ENCODE peak calls at places on chromosomes 2 and 18, in ten cellular contexts. Y is lung, Q is epithelial cell of esophagus, V is hepatocyte, U is WERI-Rb-1, W is astrocyte of the spinal cord, H is cardiac muscle cell, G is left lung, S is IMR-90, D is tibial artery. T is an unnamed sample.

GRCh38 chr2:241659150-241659739 is 21.8 kb downstream of the ATG4B start:
- DNase-seq in W (peak; percentile 81), G (no peak), U (peak; percentile 66), Q (peak; percentile 75), H (peak; percentile 85), V (peak; percentile 74), Y (peak; percentile 39), S (peak; percentile 73), D (no peak), T (no peak)

GRCh38 chr2:74576830-74577229 is 22.3 kb downstream of the DOK1 start:
- DNase-seq in D (peak; percentile 72), V (no peak), S (peak; percentile 90), U (no peak), H (peak; percentile 88), G (peak; percentile 51), W (peak; percentile 48), Q (peak; percentile 28), Y (no peak), T (no peak)

GRCh38 chr2:144529841-144530240 is 9.9 kb upstream of the ZEB2 start:
- DNase-seq in V (no peak), Y (no peak), Q (peak; percentile 8), S (no peak), D (peak; percentile 70), H (peak; percentile 8), G (no peak), W (no peak), U (no peak), T (no peak)

GRCh38 chr2:24958411-24958935 is 13.3 kb downstream of the DNAJC27 start:
- DNase-seq in U (no peak), S (no peak), W (no peak), Y (no peak), V (no peak), D (no peak), Q (no peak), H (no peak), G (no peak), T (no peak)

GRCh38 chr2:98875746-98876145 is 60.3 kb downstream of the CRACDL start:
- DNase-seq in D (no peak), Y (no peak), H (no peak), Q (no peak), G (no peak), U (no peak), S (no peak), V (no peak), W (no peak), T (no peak)

GRCh38 chr18:49898421-49898820 is 85.1 kb upstream of the ACAA2 start:
- DNase-seq in S (peak; percentile 69), Q (peak; percentile 81), D (no peak), G (peak; percentile 42), V (peak; percentile 84), Y (peak; percentile 53), H (peak; percentile 89), W (peak; percentile 78), U (no peak), T (no peak)

GRCh38 chr2:61620244-61621159 is 82.3 kb upstream of the XPO1 start:
- DNase-seq in D (peak; percentile 13), G (no peak), V (peak; percentile 63), Y (no peak), S (peak; percentile 88), Q (peak; percentile 94), U (no peak), W (peak; percentile 90), H (peak; percentile 74), T (no peak)

GRCh38 chr18:63575680-63576079 is 11.5 kb upstream of the SERPINB13 start:
- DNase-seq in Q (peak; percentile 78), Y (no peak), S (no peak), W (no peak), G (no peak), U (no peak), D (no peak), V (no peak), H (peak; percentile 1), T (no peak)

GRCh38 chr2:223204537-223204936 is 152.5 kb downstream of the KCNE4 start:
- DNase-seq in U (no peak), G (no peak), W (no peak), S (no peak), Y (no peak), H (no peak), V (no peak), D (no peak), Q (no peak), T (no peak)

GRCh38 chr2:68589963-68590362 is 53.4 kb upstream of the PROKR1 start:
- DNase-seq in Y (no peak), V (no peak), Q (no peak), G (no peak), S (no peak), D (no peak), U (no peak), W (no peak), H (peak; percentile 36), T (no peak)

GRCh38 chr18:50973367-50974126 is 5.7 kb downstream of the ELAC1 start:
- DNase-seq in W (peak; percentile 20), G (no peak), S (peak; percentile 79), V (peak; percentile 61), D (no peak), Q (peak; percentile 93), Y (no peak), U (no peak), H (peak; percentile 50), T (no peak)

GRCh38 chr2:47274054-47274779 is 119.1 kb upstream of the STPG4 start:
- DNase-seq in U (no peak), G (no peak), V (peak; percentile 46), W (peak; percentile 72), D (no peak), Y (no peak), H (peak; percentile 56), Q (peak; percentile 59), S (peak; percentile 94), T (no peak)

GRCh38 chr2:36356990-36357505 is 1.5 kb downstream of the CRIM1 start:
- DNase-seq in V (peak; percentile 61), Q (peak; percentile 67), W (no peak), S (peak; percentile 50), U (peak; percentile 50), Y (peak; percentile 34), G (no peak), D (no peak), H (no peak), T (no peak)

GRCh38 chr2:171523969-171524401 is 1.7 kb downstream of the CYBRD1 start:
- DNase-seq in U (no peak), Y (peak; percentile 44), D (no peak), S (peak; percentile 25), Q (peak; percentile 88), W (no peak), H (peak; percentile 48), G (peak; percentile 37), V (peak; percentile 13), T (no peak)

GRCh38 chr2:130976591-130977237 is 116.5 kb downstream of the FAM168B start:
- DNase-seq in D (no peak), G (no peak), Y (no peak), S (no peak), U (no peak), W (no peak), V (no peak), H (no peak), Q (no peak), T (no peak)

GRCh38 chr2:130967020-130967495 is 126.2 kb downstream of the FAM168B start:
- DNase-seq in V (no peak), H (no peak), U (no peak), D (no peak), S (no peak), Y (no peak), Q (no peak), W (no peak), G (no peak), T (no peak)

GRCh38 chr2:130977461-130978050 is 115.7 kb downstream of the FAM168B start:
- DNase-seq in H (no peak), U (no peak), Q (no peak), Y (no peak), G (no peak), S (no peak), D (no peak), W (no peak), V (no peak), T (no peak)

GRCh38 chr2:130975729-130976128 is 117.5 kb downstream of the FAM168B start:
- DNase-seq in H (no peak), U (no peak), G (no peak), W (no peak), S (no peak), V (no peak), Q (no peak), D (no peak), Y (no peak), T (no peak)

DNA sequence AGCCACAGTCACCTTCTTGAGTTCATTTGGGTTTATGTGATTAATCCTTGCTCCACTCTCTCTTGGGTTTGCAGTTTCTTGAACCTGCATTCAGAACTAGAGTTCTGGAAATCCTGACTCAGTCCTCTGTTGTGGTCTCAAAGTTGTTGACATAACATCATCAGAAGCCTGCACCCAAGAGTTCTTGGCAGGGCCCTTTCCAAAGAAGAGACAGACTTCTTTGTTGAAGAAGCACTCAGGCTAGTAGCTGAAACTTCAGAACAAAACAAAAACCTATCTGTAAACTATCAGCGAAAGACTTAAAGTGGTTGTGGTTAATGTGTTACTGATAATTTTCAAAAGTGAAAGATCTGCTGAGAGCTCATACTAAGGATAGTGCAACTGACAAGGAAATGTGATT is 120.8 kb downstream of the FAM168B start:
- DNase-seq in Y (no peak), Q (peak; percentile 21), V (no peak), U (no peak), S (no peak), D (no peak), H (peak; percentile 22), G (no peak), W (peak; percentile 30), T (no peak)
- H3K4me3 ChIP-seq in Y (no peak overlapping the region), Q (no peak overlapping the region), V (no peak overlapping the region), U (no peak overlapping the region), S (no peak overlapping the region), D (no peak overlapping the region), H (no peak overlapping the region), G (no peak overlapping the region), W (no peak overlapping the region), T (no peak overlapping the region)

GRCh38 chr2:14633031-14633430 is 514 bp downstream of the LRATD1 start:
- DNase-seq in Y (no peak), Q (peak; percentile 21), S (no peak), U (peak; percentile 21), D (no peak), H (no peak), W (no peak), V (peak; percentile 13), G (no peak), T (no peak)
- H3K4me3 ChIP-seq in Y (peak overlapping the region; percentile 38), Q (peak overlapping the region; percentile 95), S (peak overlapping the region; percentile 34), U (peak overlapping the region; percentile 71), D (peak overlapping the region; percentile 46), H (peak overlapping the region; percentile 36), W (peak overlapping the region; percentile 55), V (peak overlapping the region; percentile 47), G (peak overlapping the region; percentile 48), T (peak overlapping the region; percentile 81)

DNA sequence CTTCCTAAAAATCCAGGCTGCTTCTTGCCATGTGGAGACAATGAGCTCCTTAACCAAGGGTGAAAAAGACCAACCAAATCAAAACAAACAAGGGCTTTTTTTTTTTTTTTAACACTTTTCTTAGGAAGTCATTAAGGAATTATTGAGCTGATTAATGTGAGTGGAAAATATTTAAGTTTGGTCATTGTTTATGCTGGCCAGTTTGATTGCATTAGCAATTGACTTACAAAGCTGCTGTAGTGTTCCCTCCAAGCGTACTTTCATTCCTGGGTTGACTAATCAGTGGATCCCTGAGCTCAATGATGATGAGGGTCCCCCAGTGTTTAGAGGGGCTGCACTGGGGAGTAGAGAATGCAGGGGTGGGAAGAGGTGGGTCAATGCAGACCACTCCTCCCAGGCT is 119.3 kb downstream of the PRKCE start:
- DNase-seq in Q (no peak), U (no peak), S (peak; percentile 60), G (no peak), V (no peak), D (no peak), H (no peak), W (no peak), Y (no peak), T (no peak)
- H3K4me3 ChIP-seq in Q (no peak overlapping the region), U (peak overlapping the region; percentile 4), S (peak overlapping the region; percentile 44), G (peak overlapping the region; percentile 3), V (no peak overlapping the region), D (no peak overlapping the region), H (no peak overlapping the region), W (no peak overlapping the region), Y (no peak overlapping the region), T (peak overlapping the region; percentile 59)

GRCh38 chr2:225781991-225782390 is 382.5 kb downstream of the NYAP2 start:
- DNase-seq in W (no peak), H (no peak), S (no peak), D (no peak), Q (no peak), V (no peak), Y (no peak), G (no peak), U (no peak), T (no peak)
- H3K4me3 ChIP-seq in W (no peak overlapping the region), H (no peak overlapping the region), S (no peak overlapping the region), D (no peak overlapping the region), Q (no peak overlapping the region), V (no peak overlapping the region), Y (no peak overlapping the region), G (no peak overlapping the region), U (no peak overlapping the region), T (no peak overlapping the region)

T was measured in thoracic aorta.